ENCODE peak calls at places on chromosomes 1 and 21, in four cellular contexts. K is pancreas, E is GM23338, X is fibroblast of the aortic adventitia. S is an unnamed sample.

GRCh38 chr1:190205713-190206112 is 272.0 kb downstream of the BRINP3 start:
- DNase-seq in K (no peak), E (no peak), X (peak; percentile 67), S (peak; percentile 56)

GRCh38 chr1:54787604-54788003 is 13.5 kb downstream of the TTC22 start:
- DNase-seq in K (no peak), E (no peak), X (no peak), S (no peak)

GRCh38 chr1:226973898-226974543 is 33.9 kb downstream of the COQ8A start:
- DNase-seq in K (no peak), E (no peak), X (peak; percentile 62), S (peak; percentile 79)

GRCh38 chr1:7333576-7333975 is 437.5 kb upstream of the VAMP3 start:
- DNase-seq in K (no peak), E (no peak), X (no peak), S (no peak)

GRCh38 chr1:158391099-158391498 is 8.2 kb downstream of the OR10T2 start:
- DNase-seq in K (no peak), E (no peak), X (no peak), S (no peak)

GRCh38 chr1:80155371-80155770 is 1148.8 kb upstream of the ADGRL4 start:
- DNase-seq in K (no peak), E (peak; percentile 62), X (no peak), S (peak; percentile 22)

GRCh38 chr1:7827134-7827955 is 25.5 kb downstream of the UTS2 start:
- DNase-seq in K (no peak), E (peak; percentile 6), X (no peak), S (peak; percentile 29)

GRCh38 chr1:86207323-86207722 is 50.8 kb upstream of the COL24A1 start:
- DNase-seq in K (no peak), E (no peak), X (peak; percentile 74), S (peak; percentile 93)

GRCh38 chr1:231200417-231201031 is 38.7 kb downstream of the TRIM67 start:
- DNase-seq in K (no peak), E (no peak), X (peak; percentile 39), S (peak; percentile 47)

GRCh38 chr1:154607084-154607747 is 770 bp downstream of the ADAR start:
- DNase-seq in K (no peak), E (no peak), X (peak; percentile 62), S (peak; percentile 50)

GRCh38 chr1:186997877-186998276 is 169.1 kb downstream of the PLA2G4A start:
- DNase-seq in K (no peak), E (no peak), X (no peak), S (no peak)

GRCh38 chr1:39204441-39205081 is at the start of gene MACF1:
- DNase-seq in K (no peak), E (peak; percentile 56), X (peak; percentile 98), S (peak; percentile 99)

GRCh38 chr1:145985502-145986439 is 10.6 kb downstream of the TXNIP start:
- DNase-seq in K (peak; percentile 60), E (peak; percentile 39), X (peak; percentile 81), S (peak; percentile 86)

GRCh38 chr1:151820940-151821339 is 10.7 kb downstream of the RORC start:
- DNase-seq in K (peak; percentile 78), E (no peak), X (no peak), S (no peak)

GRCh38 chr1:207034998-207035397 is 2.4 kb upstream of the C1orf116 start:
- DNase-seq in K (no peak), E (no peak), X (no peak), S (no peak)

GRCh38 chr1:185581020-185581419 is 153.2 kb upstream of the HMCN1 start:
- DNase-seq in K (no peak), E (no peak), X (no peak), S (no peak)

GRCh38 chr1:176058686-176059085 is 148.4 kb downstream of the COP1 start:
- DNase-seq in K (no peak), E (no peak), X (no peak), S (no peak)

GRCh38 chr1:7680791-7681165 is 90.3 kb upstream of the VAMP3 start:
- DNase-seq in K (no peak), E (peak; percentile 57), X (no peak), S (no peak)

GRCh38 chr1:119367332-119368124 is 1.1 kb upstream of the HAO2 start:
- DNase-seq in K (no peak), E (peak; percentile 79), X (peak; percentile 70), S (peak; percentile 66)

GRCh38 chr1:89820423-89821321 is at the start of gene LRRC8D:
- DNase-seq in K (peak; percentile 91), E (peak; percentile 94), X (peak; percentile 55), S (peak; percentile 72)

GRCh38 chr1:108685524-108685923 is 6.6 kb upstream of the PRPF38B start:
- DNase-seq in K (no peak), E (peak; percentile 27), X (no peak), S (no peak)

GRCh38 chr1:201275266-201275666 is 8.0 kb upstream of the PKP1 start:
- DNase-seq in K (no peak), E (no peak), X (peak; percentile 93), S (peak; percentile 55)

GRCh38 chr1:213135572-213135971 is 84.5 kb downstream of the RPS6KC1 start:
- DNase-seq in K (no peak), E (no peak), X (peak; percentile 37), S (peak; percentile 44)

GRCh38 chr21:39373634-39374033 is 24.7 kb upstream of the HMGN1 start:
- DNase-seq in K (no peak), E (peak; percentile 71), X (peak; percentile 46), S (peak; percentile 64)

GRCh38 chr1:22143065-22143514 is at the start of gene WNT4:
- DNase-seq in K (peak; percentile 81), E (peak; percentile 79), X (no peak), S (peak; percentile 11)

GRCh38 chr1:236394905-236395779 is 1.1 kb downstream of the EDARADD start:
- DNase-seq in K (peak; percentile 78), E (peak; percentile 77), X (peak; percentile 3), S (peak; percentile 6)

GRCh38 chr1:154943649-154944421 is 7.3 kb upstream of the PMVK start:
- DNase-seq in K (no peak), E (peak; percentile 79), X (peak; percentile 30), S (peak; percentile 38)

GRCh38 chr1:55877440-55878232 is 662.5 kb upstream of the USP24 start:
- DNase-seq in K (no peak), E (no peak), X (no peak), S (no peak)

GRCh38 chr1:166960871-166961474 is 14.4 kb downstream of the ILDR2 start:
- DNase-seq in K (no peak), E (no peak), X (no peak), S (no peak)

GRCh38 chr1:58780586-58781452 is 3.0 kb downstream of the JUN start:
- DNase-seq in K (no peak), E (peak; percentile 43), X (peak; percentile 34), S (peak; percentile 56)

GRCh38 chr1:212606734-212607205 is 1.8 kb upstream of the ATF3 start:
- DNase-seq in K (peak; percentile 86), E (peak; percentile 48), X (no peak), S (no peak)

GRCh38 chr1:27724961-27725373 is 794 bp upstream of the FAM76A start:
- DNase-seq in K (peak; percentile 50), E (peak; percentile 83), X (peak; percentile 15), S (peak; percentile 6)

GRCh38 chr1:170273556-170274501 is 128.1 kb downstream of the NTMT2 start:
- DNase-seq in K (no peak), E (no peak), X (peak; percentile 83), S (no peak)

GRCh38 chr21:33558777-33559421 is 16.1 kb downstream of the SON start:
- DNase-seq in K (no peak), E (no peak), X (no peak), S (no peak)

GRCh38 chr1:222557148-222557547 is 9.2 kb upstream of the HHIPL2 start:
- DNase-seq in K (no peak), E (no peak), X (peak; percentile 9), S (peak; percentile 20)

GRCh38 chr1:30315185-30315960 is 408.0 kb downstream of the MATN1 start:
- DNase-seq in K (no peak), E (peak; percentile 10), X (no peak), S (no peak)

DNA sequence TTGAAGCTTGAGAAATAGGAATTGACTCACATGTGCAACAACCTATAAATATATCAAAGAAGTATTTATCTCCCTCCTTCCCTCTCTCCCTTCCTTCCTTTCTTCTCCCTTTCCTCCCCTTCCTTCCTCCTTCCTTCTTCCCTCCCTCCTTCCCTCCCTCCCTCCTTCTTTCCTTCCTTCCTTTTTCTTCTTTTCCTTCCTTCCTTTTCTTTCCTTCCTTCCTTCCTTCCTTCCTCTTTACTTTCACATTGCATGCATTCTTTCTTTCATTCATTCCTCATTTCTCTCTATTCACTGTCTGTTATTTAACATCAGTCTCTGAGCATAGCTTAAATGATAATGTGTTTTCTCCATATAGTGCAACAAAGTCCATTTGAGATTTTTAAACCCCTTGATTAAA is 214.2 kb downstream of the CHRM3 start:
- DNase-seq in K (no peak), E (no peak), X (no peak), S (no peak)
- H3K4me3 ChIP-seq in K (no peak overlapping the region), E (no peak overlapping the region), X (no peak overlapping the region), S (no peak overlapping the region)

GRCh38 chr1:100721502-100722205 is 2.1 kb downstream of the VCAM1 start:
- DNase-seq in K (no peak), E (no peak), X (peak; percentile 94), S (peak; percentile 85)
- H3K4me3 ChIP-seq in K (peak overlapping the region; percentile 22), E (no peak overlapping the region), X (peak overlapping the region; percentile 38), S (peak overlapping the region; percentile 41)

DNA sequence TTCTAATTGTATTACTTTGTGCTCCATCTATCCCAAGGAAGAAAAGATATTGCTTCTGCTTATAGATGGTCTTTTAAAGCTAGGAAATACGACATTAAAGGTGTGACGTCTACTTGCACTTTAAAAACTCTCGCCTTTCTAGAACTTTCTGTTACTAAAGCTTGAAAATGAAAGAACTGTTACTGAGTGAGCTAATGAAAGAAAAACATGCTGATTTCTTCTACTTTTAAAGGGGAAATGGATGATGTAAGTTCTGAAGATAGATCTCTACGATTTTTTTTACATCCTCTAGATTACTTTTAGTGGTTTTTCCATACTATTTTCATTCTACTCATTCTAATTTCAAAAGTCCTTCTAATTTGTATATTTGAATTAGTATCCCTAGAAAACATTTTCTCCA is 387.5 kb downstream of the USP25 start:
- DNase-seq in K (no peak), E (no peak), X (no peak), S (peak; percentile 29)
- H3K4me3 ChIP-seq in K (no peak overlapping the region), E (no peak overlapping the region), X (peak overlapping the region; percentile 34), S (no peak overlapping the region)

DNA sequence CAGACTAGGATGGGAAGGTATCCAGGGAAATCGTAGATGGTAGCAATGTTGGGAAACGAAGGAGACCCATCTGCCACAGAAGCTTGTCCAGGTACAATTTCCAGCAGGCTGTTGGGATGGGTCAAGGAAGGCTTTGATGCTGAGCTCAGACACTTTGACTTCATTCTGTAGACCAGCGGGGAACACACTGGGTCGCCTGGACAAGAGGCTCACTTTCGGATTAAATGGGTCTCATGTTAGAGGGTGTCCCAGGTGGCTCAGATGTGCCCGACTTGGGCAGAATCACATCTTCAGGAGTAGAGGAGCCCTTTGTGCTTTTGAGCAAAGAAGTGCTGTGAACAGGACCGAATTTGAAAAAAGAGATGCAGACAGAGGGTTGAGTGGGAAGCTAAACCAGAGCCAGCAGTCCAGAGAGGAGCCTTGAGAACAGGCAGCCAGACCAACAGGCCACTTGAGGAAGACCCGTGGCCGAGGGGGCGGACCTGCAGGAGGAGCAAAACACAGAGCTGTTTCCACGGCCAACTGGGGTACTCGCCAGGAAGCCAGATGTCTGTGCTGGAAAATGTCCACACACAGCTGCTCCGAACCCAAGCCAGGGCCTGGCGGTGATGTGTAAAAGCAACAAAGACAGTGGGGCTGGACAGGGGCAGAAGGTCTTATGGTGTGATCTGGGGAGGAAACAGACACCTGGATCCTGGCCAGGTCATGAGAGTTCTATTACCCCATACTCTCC is 146.9 kb downstream of the AJAP1 start:
- DNase-seq in K (no peak), E (no peak), X (no peak), S (no peak)
- H3K4me3 ChIP-seq in K (no peak overlapping the region), E (no peak overlapping the region), X (no peak overlapping the region), S (no peak overlapping the region)

GRCh38 chr21:45460011-45460565 is 55.1 kb downstream of the COL18A1 start:
- DNase-seq in K (peak; percentile 48), E (no peak), X (no peak), S (no peak)
- H3K4me3 ChIP-seq in K (no peak overlapping the region), E (no peak overlapping the region), X (no peak overlapping the region), S (no peak overlapping the region)